ENCODE peak calls at places on chromosomes 6 and 20, in six cellular contexts. I is K562, V is HCT116, P is NT2/D1, M is GM12878, W is HepG2. T is an unnamed sample.

GRCh38 chr6:12163149-12163548 is 127.0 kb upstream of the EDN1 start:
- DNase-seq in V (no peak), P (no peak), M (no peak), W (no peak), I (no peak), T (no peak)

GRCh38 chr20:1269235-1269634 is 3.1 kb downstream of the SNPH start:
- DNase-seq in M (no peak), I (no peak), P (no peak), V (no peak), W (no peak), T (no peak)

GRCh38 chr20:32205502-32206382 is 1.8 kb downstream of the PLAGL2 start:
- DNase-seq in I (peak; percentile 25), M (no peak), P (no peak), W (no peak), V (no peak), T (no peak)

GRCh38 chr6:96626749-96627353 is 63.9 kb downstream of the FHL5 start:
- DNase-seq in I (peak; percentile 21), W (peak; percentile 21), P (no peak), V (peak; percentile 22), M (peak; percentile 49), T (no peak)

GRCh38 chr6:167945937-167946485 is 51.5 kb upstream of the KIF25 start:
- DNase-seq in I (no peak), P (no peak), V (no peak), M (no peak), W (no peak), T (no peak)

GRCh38 chr20:43726811-43727338 is at the start of gene GTSF1L:
- DNase-seq in I (no peak), P (no peak), M (no peak), V (no peak), W (no peak), T (no peak)

GRCh38 chr20:10225439-10226080 is 6.9 kb downstream of the SNAP25 start:
- DNase-seq in W (peak; percentile 54), M (no peak), V (no peak), I (peak; percentile 31), P (no peak), T (no peak)

GRCh38 chr20:50308166-50308512 is 117.5 kb downstream of the CEBPB start:
- DNase-seq in W (no peak), V (no peak), M (no peak), I (no peak), P (no peak), T (no peak)

GRCh38 chr6:70310063-70310694 is 7.3 kb upstream of the COL9A1 start:
- DNase-seq in I (peak; percentile 66), M (no peak), W (peak; percentile 33), V (peak; percentile 40), P (no peak), T (no peak)

GRCh38 chr6:142886431-142887170 is 58.4 kb downstream of the HIVEP2 start:
- DNase-seq in W (peak; percentile 73), M (peak; percentile 86), P (no peak), V (no peak), I (peak; percentile 16), T (no peak)

DNA sequence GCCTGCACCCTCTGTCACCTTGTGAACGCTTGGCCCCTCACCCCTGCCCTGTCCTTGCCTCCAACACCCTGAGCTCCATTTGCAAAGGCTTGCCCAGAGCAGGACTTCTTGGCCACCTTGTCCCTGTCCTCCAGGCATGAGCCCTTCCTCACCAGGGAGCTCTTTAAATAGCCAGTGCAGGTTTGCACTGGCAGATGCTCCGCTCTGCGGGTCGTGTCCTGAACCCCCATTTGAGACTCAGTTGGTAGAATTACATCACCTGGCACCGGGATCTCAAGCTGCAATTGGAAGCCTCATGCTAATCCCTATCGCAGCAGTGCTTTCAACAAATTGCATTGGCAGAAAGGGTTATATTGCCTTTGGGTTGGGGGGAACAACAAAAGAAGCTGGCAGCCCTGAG is 85.9 kb downstream of the TRMT6 start:
- DNase-seq in M (no peak), P (no peak), W (no peak), I (no peak), V (no peak), T (no peak)
- TF ChIP-seq ZNF274 in M (no peak), P (no peak), W (no peak), I (no peak), V (no peak), T (no peak)

GRCh38 chr6:40856271-40856670 is 182.8 kb downstream of the UNC5CL start:
- DNase-seq in V (no peak), I (no peak), M (no peak), P (no peak), W (no peak), T (no peak)
- TF ChIP-seq ZNF274 in V (no peak), I (no peak), M (no peak), P (no peak), W (no peak), T (no peak)

GRCh38 chr6:5138995-5139827 is 54.1 kb downstream of the PPP1R3G start:
- DNase-seq in P (peak; percentile 32), I (no peak), W (no peak), V (no peak), M (no peak), T (no peak)

GRCh38 chr6:5133943-5134342 is 48.8 kb downstream of the PPP1R3G start:
- DNase-seq in M (no peak), W (no peak), P (no peak), V (no peak), I (no peak), T (no peak)

GRCh38 chr6:5136856-5137255 is 51.7 kb downstream of the PPP1R3G start:
- DNase-seq in P (no peak), V (no peak), M (no peak), W (no peak), I (no peak), T (no peak)

GRCh38 chr6:5132741-5133140 is 47.6 kb downstream of the PPP1R3G start:
- DNase-seq in V (no peak), P (peak; percentile 40), W (no peak), M (peak; percentile 59), I (no peak), T (peak; percentile 9)

GRCh38 chr6:5135783-5136376 is 50.7 kb downstream of the PPP1R3G start:
- DNase-seq in V (peak; percentile 27), M (no peak), I (peak; percentile 58), W (peak; percentile 48), P (no peak), T (peak; percentile 76)
- TF ChIP-seq ZNF274 in V (no peak), M (no peak), I (no peak), W (no peak), P (no peak), T (no peak)

DNA sequence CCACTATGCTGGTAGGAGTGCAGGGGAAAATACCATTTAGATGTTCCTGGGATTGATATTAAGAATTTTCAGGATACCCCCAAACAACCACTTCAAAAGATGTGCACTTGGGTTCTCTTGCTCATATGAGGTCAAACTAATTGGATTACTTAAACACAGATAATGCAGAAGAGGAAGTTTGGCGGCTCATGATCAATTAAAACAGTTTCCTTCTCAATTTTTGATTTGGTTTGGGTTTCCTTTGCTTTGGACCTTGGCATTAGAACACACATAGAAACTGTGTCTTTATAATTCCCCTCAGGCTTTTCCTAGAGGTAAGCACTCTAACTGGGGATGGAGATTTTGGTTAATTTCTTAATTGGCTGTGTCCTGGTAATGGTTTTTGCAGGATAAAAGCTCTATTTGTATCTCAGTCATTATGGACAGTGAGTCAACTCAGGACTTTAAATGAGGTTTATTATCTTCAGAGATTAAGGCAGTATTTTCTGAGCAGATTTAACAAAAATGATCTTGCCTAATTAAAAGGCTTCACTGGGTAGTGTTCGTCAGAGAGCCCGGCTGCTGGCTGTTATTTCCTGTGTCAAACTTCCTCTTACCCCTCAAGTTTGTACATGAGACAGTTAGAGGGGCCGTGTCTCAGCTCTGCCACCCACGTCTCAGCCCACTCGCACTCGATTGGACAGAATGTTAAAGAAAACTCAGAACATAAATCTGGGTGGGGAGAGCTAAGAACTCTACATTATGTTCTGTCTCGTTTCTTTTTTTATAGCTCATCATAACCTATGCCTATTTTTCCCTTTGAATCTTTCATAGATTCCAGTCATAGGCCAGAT is 50.3 kb upstream of the PREP start:
- DNase-seq in M (peak; percentile 54), I (no peak), V (no peak), W (no peak), P (no peak), T (no peak)
- TF ChIP-seq ZNF274 in M (no peak), I (no peak), V (no peak), W (no peak), P (no peak), T (no peak)

GRCh38 chr6:54335871-54336270 is 27.6 kb downstream of the TINAG start:
- DNase-seq in M (no peak), P (peak; percentile 0), V (peak; percentile 78), W (peak; percentile 1), I (no peak), T (no peak)
- TF ChIP-seq ZNF274 in M (no peak), P (no peak), V (no peak), W (no peak), I (no peak), T (no peak)

T was measured in H1.